ENCODE peak calls at places on chromosomes 12 and 14, in four cellular contexts. H, Y, V and Z are unnamed samples.

GRCh38 chr12:75760481-75761324 is 249.3 kb upstream of the KRR1 start:
- DNase-seq in Y (no peak), H (no peak), V (no peak), Z (no peak)

GRCh38 chr12:12425616-12426015 is 68.7 kb downstream of the BORCS5 start:
- DNase-seq in Y (no peak), V (no peak), H (peak), Z (peak)

GRCh38 chr12:23488130-23488529 is 461.3 kb downstream of the SOX5 start:
- DNase-seq in Y (no peak), H (no peak), V (no peak), Z (no peak)

GRCh38 chr14:23005451-23005850 is 4.5 kb downstream of the C14orf93 start:
- DNase-seq in V (no peak), Y (no peak), H (no peak), Z (no peak)

GRCh38 chr12:121767525-121768016 is 25.9 kb downstream of the RHOF start:
- DNase-seq in Y (no peak), V (no peak), H (peak), Z (peak)

GRCh38 chr14:23153891-23154796 is 29.3 kb downstream of the SLC7A8 start:
- DNase-seq in Y (no peak), V (no peak), H (peak), Z (peak)

GRCh38 chr12:12890492-12890814 is 909 bp upstream of the GPRC5A start:
- DNase-seq in H (no peak), Y (no peak), V (peak), Z (no peak)

GRCh38 chr12:18837025-18837424 is 99.1 kb downstream of the CAPZA3 start:
- DNase-seq in Y (no peak), V (no peak), H (peak), Z (no peak)

GRCh38 chr12:532908-533565 is 73.3 kb downstream of the B4GALNT3 start:
- DNase-seq in V (no peak), Y (no peak), H (no peak), Z (peak)

GRCh38 chr14:102205560-102205959 is 65.9 kb downstream of the WDR20 start:
- DNase-seq in H (no peak), V (no peak), Y (no peak), Z (no peak)

GRCh38 chr14:71183856-71184255 is 276.6 kb downstream of the PCNX1 start:
- DNase-seq in H (no peak), V (no peak), Y (no peak), Z (no peak)

GRCh38 chr14:23099212-23099861 is 4.0 kb downstream of the C14orf119 start:
- DNase-seq in H (no peak), Y (no peak), V (no peak), Z (no peak)

GRCh38 chr12:484096-484495 is 24.4 kb downstream of the B4GALNT3 start:
- DNase-seq in V (no peak), H (no peak), Y (no peak), Z (no peak)

GRCh38 chr12:131345521-131346436 is 365.1 kb upstream of the SFSWAP start:
- DNase-seq in Y (no peak), H (no peak), V (no peak), Z (no peak)

GRCh38 chr12:19220861-19221466 is 91.4 kb downstream of the PLEKHA5 start:
- DNase-seq in Y (no peak), H (no peak), V (no peak), Z (peak)

GRCh38 chr12:112381421-112381897 is 772 bp downstream of the HECTD4 start:
- DNase-seq in V (peak), Y (peak), H (peak), Z (peak)

GRCh38 chr12:117684471-117684870 is 284.3 kb downstream of the KSR2 start:
- DNase-seq in H (no peak), V (no peak), Y (no peak), Z (no peak)

GRCh38 chr14:88541324-88541723 is 13.5 kb downstream of the PTPN21 start:
- DNase-seq in H (no peak), Y (no peak), V (no peak), Z (peak)

GRCh38 chr14:51643137-51643536 is 8.6 kb upstream of the FRMD6 start:
- DNase-seq in Y (no peak), H (no peak), V (no peak), Z (peak)

GRCh38 chr14:82447586-82447985 is 913.9 kb upstream of the SEL1L start:
- DNase-seq in V (no peak), H (no peak), Y (no peak), Z (no peak)